ENCODE peak calls at places on chromosome 5, in five cellular contexts. F is RPMI7951; I is central memory CD4-positive, alpha-beta T cell; S is nephron progenitor cell; X is activated T-helper 1 cell treated with Interleukin-2 at 50 U/mL for 16 hours. D is an unnamed sample.

GRCh38 chr5:136314302-136314701 is 51.0 kb downstream of the TRPC7 start:
- DNase-seq in F (no peak), I (no peak), S (no peak), X (no peak), D (no peak)

GRCh38 chr5:10233505-10233904 is 16.2 kb downstream of the ATPSCKMT start:
- DNase-seq in F (peak; percentile 74), I (no peak), S (peak; percentile 54), X (no peak), D (peak; percentile 77)

GRCh38 chr5:9830184-9830583 is 200.0 kb upstream of the TAS2R1 start:
- DNase-seq in F (no peak), I (no peak), S (no peak), X (no peak), D (no peak)

GRCh38 chr5:134131165-134131564 is 16.7 kb downstream of the TCF7 start:
- DNase-seq in F (no peak), I (no peak), S (no peak), X (no peak), D (no peak)

GRCh38 chr5:135130526-135131215 is 96.6 kb upstream of the PITX1 start:
- DNase-seq in F (peak; percentile 53), I (no peak), S (no peak), X (no peak), D (no peak)

GRCh38 chr5:173826921-173827350 is 61.2 kb upstream of the CPEB4 start:
- DNase-seq in F (no peak), I (no peak), S (no peak), X (no peak), D (no peak)

GRCh38 chr5:139671096-139671841 is 23.1 kb downstream of the CXXC5 start:
- DNase-seq in F (peak; percentile 77), I (no peak), S (no peak), X (no peak), D (peak; percentile 83)

GRCh38 chr5:72152506-72152905 is 45.2 kb downstream of the MAP1B start:
- DNase-seq in F (no peak), I (no peak), S (no peak), X (no peak), D (no peak)

GRCh38 chr5:171622010-171622409 is 163.6 kb upstream of the SMIM23 start:
- DNase-seq in F (peak; percentile 58), I (no peak), S (no peak), X (no peak), D (no peak)

GRCh38 chr5:25970906-25971489 is 1067.4 kb downstream of the CDH9 start:
- DNase-seq in F (no peak), I (no peak), S (no peak), X (no peak), D (no peak)

GRCh38 chr5:134647750-134648424 is 698 bp upstream of the SEC24A start:
- DNase-seq in F (peak; percentile 50), I (peak; percentile 51), S (no peak), X (no peak), D (peak; percentile 12)